ENCODE peak calls at places on chromosome 2, in seven cellular contexts. Y is BJ, K is Calu3, J is AG04449, P is hepatocyte, A is GM10248, N is MM.1S. Q is an unnamed sample.

GRCh38 chr2:7089898-7090510 is 172.8 kb downstream of the RNF144A start:
- DNase-seq in Y (no peak), K (no peak), J (no peak), P (no peak), A (no peak), N (no peak), Q (no peak)

GRCh38 chr2:1767939-1768691 is 23.8 kb upstream of the PXDN start:
- DNase-seq in Y (no peak), K (no peak), J (no peak), P (no peak), A (no peak), N (no peak), Q (peak)

GRCh38 chr2:18061717-18062116 is 183.2 kb downstream of the KCNS3 start:
- DNase-seq in Y (no peak), K (no peak), J (no peak), P (no peak), A (no peak), N (no peak), Q (no peak)

GRCh38 chr2:61898810-61899209 is 6.7 kb upstream of the COMMD1 start:
- DNase-seq in Y (no peak), K (peak), J (no peak), P (peak), A (no peak), N (peak), Q (no peak)

GRCh38 chr2:171227066-171227782 is 66.5 kb upstream of the TLK1 start:
- DNase-seq in Y (no peak), K (no peak), J (no peak), P (no peak), A (no peak), N (no peak), Q (no peak)

GRCh38 chr2:101745711-101746694 is 48.5 kb downstream of the MAP4K4 start:
- DNase-seq in Y (peak), K (no peak), J (no peak), P (no peak), A (no peak), N (no peak), Q (no peak)

GRCh38 chr2:233051241-233052149 is 8.6 kb upstream of the INPP5D start:
- DNase-seq in Y (no peak), K (no peak), J (no peak), P (no peak), A (no peak), N (no peak), Q (no peak)

GRCh38 chr2:75655861-75656260 is 9.3 kb downstream of the MRPL19 start:
- DNase-seq in Y (no peak), K (no peak), J (no peak), P (no peak), A (no peak), N (no peak), Q (no peak)

GRCh38 chr2:219254590-219255219 is 987 bp upstream of the TUBA4A start:
- DNase-seq in Y (no peak), K (no peak), J (no peak), P (no peak), A (peak), N (peak), Q (no peak)

GRCh38 chr2:164981217-164981990 is 26.1 kb upstream of the SLC38A11 start:
- DNase-seq in Y (peak), K (no peak), J (no peak), P (no peak), A (no peak), N (no peak), Q (no peak)

GRCh38 chr2:207231106-207231860 is 65.5 kb upstream of the KLF7 start:
- DNase-seq in Y (no peak), K (no peak), J (no peak), P (no peak), A (no peak), N (no peak), Q (no peak)

GRCh38 chr2:227238242-227239237 is 74.1 kb downstream of the COL4A3 start:
- DNase-seq in Y (no peak), K (peak), J (no peak), P (peak), A (peak), N (peak), Q (peak)

GRCh38 chr2:227237786-227238185 is 73.4 kb downstream of the COL4A3 start:
- DNase-seq in Y (no peak), K (no peak), J (no peak), P (no peak), A (no peak), N (no peak), Q (no peak)

GRCh38 chr2:227241005-227241404 is 76.6 kb downstream of the COL4A3 start:
- DNase-seq in Y (no peak), K (no peak), J (no peak), P (no peak), A (no peak), N (no peak), Q (no peak)
- TF ChIP-seq CTCF in Y (no peak), K (no peak), J (no peak), P (no peak), A (no peak), N (no peak), Q (no peak)

DNA sequence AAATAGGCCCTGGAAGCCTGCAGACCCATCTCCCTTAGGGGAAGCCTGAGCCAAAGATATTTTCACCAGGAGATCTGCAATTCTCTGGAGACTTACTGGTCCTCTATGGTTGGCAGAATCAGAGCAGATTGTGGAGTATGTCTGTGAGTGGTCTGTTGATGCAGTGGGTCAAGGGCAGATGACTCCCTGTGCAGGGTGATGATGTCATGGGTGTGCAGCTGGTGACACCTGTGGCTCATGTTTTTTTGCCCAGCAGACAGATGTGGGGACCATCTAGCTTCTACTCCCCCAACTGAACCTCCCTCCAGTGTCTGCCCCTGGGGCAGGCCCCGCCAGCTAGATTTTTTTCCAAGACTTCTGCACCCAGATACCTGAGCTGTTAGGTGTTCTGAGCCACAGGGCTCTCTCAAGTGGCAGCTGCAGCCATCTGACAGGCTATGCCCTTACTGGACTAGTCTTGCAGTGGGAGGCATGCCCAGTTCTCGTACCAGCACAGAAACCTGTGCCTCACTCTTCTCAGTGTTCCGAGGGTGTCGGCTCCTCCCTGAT is 558.7 kb upstream of the LRRTM1 start:
- DNase-seq in Y (no peak), K (no peak), J (no peak), P (no peak), A (no peak), N (no peak), Q (no peak)
- TF ChIP-seq CTCF in Y (no peak), K (no peak), J (no peak), P (no peak), A (no peak), N (no peak), Q (no peak)

GRCh38 chr2:205934443-205934842 is 151.5 kb downstream of the INO80D start:
- DNase-seq in Y (no peak), K (peak), J (no peak), P (no peak), A (no peak), N (no peak), Q (no peak)
- TF ChIP-seq CTCF in Y (peak), K (peak), J (peak), P (peak), A (no peak), N (no peak), Q (peak)

GRCh38 chr2:47088371-47089082 is 66.6 kb downstream of the STPG4 start:
- DNase-seq in Y (no peak), K (no peak), J (no peak), P (no peak), A (no peak), N (no peak), Q (no peak)
- TF ChIP-seq CTCF in Y (peak), K (no peak), J (peak), P (peak), A (no peak), N (no peak), Q (no peak)

DNA sequence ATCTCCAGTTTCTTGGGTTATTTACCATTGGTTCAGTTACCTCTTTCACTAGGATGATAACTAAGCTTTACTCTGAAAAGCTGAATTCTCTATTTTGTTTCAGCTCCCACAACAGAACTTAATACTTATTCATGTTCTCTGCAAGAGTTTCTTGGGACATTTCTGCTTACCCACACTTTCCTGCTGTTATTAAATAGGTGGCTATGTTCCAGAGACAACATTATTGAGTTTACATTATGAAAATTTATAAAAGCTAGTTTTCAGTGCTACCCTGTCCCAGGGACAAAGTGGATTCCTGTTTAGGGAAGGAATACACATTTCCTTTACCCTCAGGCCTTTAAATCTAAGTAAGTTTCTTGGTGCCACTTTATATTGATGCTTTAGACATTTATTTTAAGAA is 7.0 kb upstream of the GPD2 start:
- DNase-seq in Y (no peak), K (no peak), J (no peak), P (no peak), A (no peak), N (no peak), Q (no peak)
- TF ChIP-seq CTCF in Y (no peak), K (no peak), J (no peak), P (no peak), A (no peak), N (no peak), Q (no peak)

GRCh38 chr2:142136571-142136970 is 5.8 kb upstream of the LRP1B start:
- DNase-seq in Y (no peak), K (no peak), J (no peak), P (no peak), A (no peak), N (no peak), Q (no peak)

GRCh38 chr2:142139384-142139783 is 8.6 kb upstream of the LRP1B start:
- DNase-seq in Y (no peak), K (no peak), J (no peak), P (no peak), A (no peak), N (no peak), Q (no peak)

GRCh38 chr2:142142595-142142994 is 11.8 kb upstream of the LRP1B start:
- DNase-seq in Y (no peak), K (no peak), J (no peak), P (no peak), A (no peak), N (no peak), Q (no peak)

GRCh38 chr2:142144547-142144946 is 13.7 kb upstream of the LRP1B start:
- DNase-seq in Y (no peak), K (no peak), J (no peak), P (no peak), A (no peak), N (no peak), Q (no peak)

DNA sequence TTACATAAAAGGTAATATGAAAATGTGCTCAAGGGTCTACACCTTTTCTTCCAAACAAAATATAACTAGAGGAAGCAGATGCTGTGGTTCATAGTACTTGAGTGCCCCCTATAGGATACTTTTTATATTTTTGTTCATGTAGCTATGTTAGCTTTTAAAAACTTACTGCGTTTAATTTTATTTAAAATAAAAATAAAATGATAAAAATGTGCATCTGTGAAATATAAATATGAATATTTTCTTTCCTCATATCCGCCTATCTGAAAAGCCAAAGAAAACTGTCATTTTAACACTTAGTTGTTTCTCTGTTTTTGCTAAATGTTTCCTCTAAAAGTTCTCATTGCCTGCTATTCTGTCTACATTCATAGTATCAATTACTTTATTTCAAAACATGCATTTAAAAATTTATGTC is 9.6 kb upstream of the LRP1B start:
- DNase-seq in Y (no peak), K (no peak), J (no peak), P (peak), A (no peak), N (peak), Q (no peak)
- TF ChIP-seq CTCF in Y (peak), K (peak), J (no peak), P (peak), A (peak), N (peak), Q (peak)

DNA sequence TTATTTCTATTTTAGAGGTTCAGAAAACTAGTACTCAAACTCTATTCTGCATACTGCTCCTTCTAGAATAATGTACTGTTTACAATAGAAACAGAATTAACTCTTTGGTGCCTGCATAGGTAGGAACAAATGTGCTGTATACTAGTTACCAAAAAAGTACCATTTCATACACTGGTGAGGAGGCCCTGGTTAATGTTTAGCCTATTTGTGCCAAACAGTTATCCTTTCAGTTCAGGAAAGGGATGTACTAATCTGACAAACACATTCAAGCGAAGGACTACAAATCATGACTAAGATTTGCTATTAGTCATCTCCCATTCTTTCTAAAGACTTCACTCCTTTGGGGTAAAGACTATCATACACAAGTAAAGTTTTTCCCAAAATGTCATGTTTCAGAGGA is 47.4 kb downstream of the EXOC6B start:
- DNase-seq in Y (no peak), K (no peak), J (no peak), P (no peak), A (no peak), N (no peak), Q (no peak)
- TF ChIP-seq CTCF in Y (no peak), K (no peak), J (no peak), P (no peak), A (no peak), N (no peak), Q (no peak)

DNA sequence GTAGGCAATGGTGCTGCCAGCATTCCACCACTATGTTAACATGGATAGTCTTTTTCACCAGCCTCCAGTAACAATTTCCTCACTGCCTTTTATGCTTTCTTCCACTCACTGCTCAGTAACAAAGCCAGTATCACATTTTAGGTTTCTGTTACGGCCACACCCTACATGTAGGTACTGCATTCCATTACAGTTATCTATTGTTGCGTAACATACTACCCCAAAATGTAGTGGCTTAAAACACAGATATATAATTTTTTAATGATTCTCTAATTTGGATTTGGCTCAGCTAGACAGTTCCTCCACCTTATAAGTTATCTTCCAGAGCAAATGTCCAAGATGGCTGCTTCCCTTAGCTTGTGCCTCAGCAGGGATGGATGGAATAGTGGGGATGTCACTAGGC is 498.7 kb upstream of the ACVR2A start:
- DNase-seq in Y (no peak), K (no peak), J (no peak), P (no peak), A (no peak), N (no peak), Q (no peak)
- TF ChIP-seq CTCF in Y (no peak), K (no peak), J (no peak), P (no peak), A (no peak), N (no peak), Q (no peak)